ENCODE peak calls at places on chromosomes 12 and 14, in seven cellular contexts. M, L, S, F, N, Q and K are unnamed samples.

GRCh38 chr12:124188561-124189405 is 106.1 kb upstream of the RFLNA start:
- DNase-seq in M (no peak), L (no peak), S (no peak), F (no peak), N (no peak), Q (no peak), K (peak)

GRCh38 chr14:47705683-47706082 is 30.3 kb upstream of the MDGA2 start:
- DNase-seq in M (no peak), L (no peak), S (no peak), F (no peak), N (no peak), Q (no peak), K (no peak)

GRCh38 chr12:45732936-45733335 is 3.4 kb downstream of the ARID2 start:
- DNase-seq in M (no peak), L (no peak), S (no peak), F (no peak), N (no peak), Q (no peak), K (peak)

GRCh38 chr14:64298773-64299172 is 4.6 kb upstream of the ESR2 start:
- DNase-seq in M (no peak), L (no peak), S (no peak), F (no peak), N (no peak), Q (no peak), K (peak)

GRCh38 chr12:31590730-31591307 is at the start of gene DENND5B:
- DNase-seq in M (peak), L (no peak), S (peak), F (peak), N (peak), Q (peak), K (peak)

GRCh38 chr12:105523164-105524057 is 192.9 kb downstream of the C12orf75 start:
- DNase-seq in M (peak), L (no peak), S (peak), F (no peak), N (no peak), Q (no peak), K (peak)

GRCh38 chr14:100588671-100589070 is 1.5 kb upstream of the BEGAIN start:
- DNase-seq in M (no peak), L (no peak), S (no peak), F (no peak), N (no peak), Q (no peak), K (no peak)

GRCh38 chr14:103735815-103736545 is 20.4 kb downstream of the ZFYVE21 start:
- DNase-seq in M (no peak), L (no peak), S (no peak), F (no peak), N (no peak), Q (no peak), K (no peak)

GRCh38 chr12:106071686-106072085 is 67.1 kb downstream of the NUAK1 start:
- DNase-seq in M (no peak), L (no peak), S (peak), F (no peak), N (no peak), Q (no peak), K (no peak)

GRCh38 chr14:96352708-96353107 is 10.4 kb downstream of the ATG2B start:
- DNase-seq in M (no peak), L (no peak), S (no peak), F (no peak), N (no peak), Q (no peak), K (peak)

GRCh38 chr12:10721654-10722501 is 1.2 kb downstream of the YBX3 start:
- DNase-seq in M (peak), L (peak), S (peak), F (peak), N (peak), Q (peak), K (peak)

GRCh38 chr14:33642641-33643342 is 308.1 kb downstream of the EGLN3 start:
- DNase-seq in M (no peak), L (no peak), S (no peak), F (no peak), N (peak), Q (no peak), K (no peak)

GRCh38 chr12:89695100-89695499 is 13.5 kb downstream of the ATP2B1 start:
- DNase-seq in M (peak), L (no peak), S (peak), F (no peak), N (no peak), Q (peak), K (peak)

GRCh38 chr14:93064411-93065271 is 51.1 kb downstream of the ITPK1 start:
- DNase-seq in M (peak), L (no peak), S (no peak), F (no peak), N (no peak), Q (no peak), K (no peak)

GRCh38 chr14:85263916-85264315 is 266.0 kb upstream of the FLRT2 start:
- DNase-seq in M (no peak), L (no peak), S (no peak), F (no peak), N (no peak), Q (no peak), K (no peak)

GRCh38 chr14:96564389-96564788 is 62.2 kb downstream of the PAPOLA start:
- DNase-seq in M (no peak), L (no peak), S (peak), F (no peak), N (no peak), Q (no peak), K (no peak)

GRCh38 chr12:28258998-28259397 is 68.7 kb downstream of the CCDC91 start:
- DNase-seq in M (no peak), L (no peak), S (no peak), F (no peak), N (no peak), Q (no peak), K (no peak)

GRCh38 chr14:61003571-61003970 is 22.5 kb downstream of the SLC38A6 start:
- DNase-seq in M (no peak), L (no peak), S (peak), F (no peak), N (no peak), Q (no peak), K (no peak)